ENCODE peak calls at places on chromosomes 6 and 20, in five cellular contexts. V, X, T, C and U are unnamed samples.

GRCh38 chr6:16576391-16577368 is 184.6 kb downstream of the ATXN1 start:
- DNase-seq in V (no peak), T (no peak), C (no peak), X (no peak), U (no peak)

GRCh38 chr6:30544666-30545272 is 11.5 kb downstream of the GNL1 start:
- DNase-seq in X (no peak), V (no peak), C (no peak), T (peak; percentile 63), U (peak; percentile 65)

GRCh38 chr6:49906511-49906910 is 40.2 kb upstream of the CRISP1 start:
- DNase-seq in T (no peak), C (no peak), X (peak; percentile 29), V (no peak), U (no peak)

GRCh38 chr6:156686429-156686939 is 90.7 kb upstream of the ARID1B start:
- DNase-seq in X (no peak), V (peak; percentile 56), C (no peak), T (peak; percentile 61), U (peak; percentile 79)

GRCh38 chr6:99933129-99933528 is 60.9 kb downstream of the MCHR2 start:
- DNase-seq in T (no peak), C (no peak), X (no peak), V (no peak), U (no peak)

GRCh38 chr6:168192195-168192900 is 113.3 kb upstream of the FRMD1 start:
- DNase-seq in T (no peak), V (no peak), X (no peak), C (no peak), U (no peak)

GRCh38 chr20:57894096-57894495 is 184.3 kb upstream of the PMEPA1 start:
- DNase-seq in T (no peak), C (no peak), V (no peak), X (no peak), U (no peak)

GRCh38 chr6:22789315-22789714 is 219.9 kb downstream of the HDGFL1 start:
- DNase-seq in T (no peak), C (no peak), X (no peak), V (peak; percentile 23), U (no peak)

GRCh38 chr6:74320076-74320475 is 624.1 kb downstream of the CD109 start:
- DNase-seq in V (no peak), X (no peak), C (no peak), T (no peak), U (no peak)

GRCh38 chr6:64838726-64839125 is 868.3 kb downstream of the EYS start:
- DNase-seq in T (no peak), V (no peak), C (no peak), X (no peak), U (no peak)

GRCh38 chr20:53982624-53983023 is 87.8 kb downstream of the BCAS1 start:
- DNase-seq in C (no peak), V (no peak), X (no peak), T (no peak), U (no peak)

GRCh38 chr6:45997875-45998506 is 17.7 kb downstream of the CLIC5 start:
- DNase-seq in V (no peak), X (no peak), C (no peak), T (no peak), U (no peak)

GRCh38 chr20:54263266-54263665 is 55.4 kb downstream of the PFDN4 start:
- DNase-seq in T (no peak), X (no peak), C (no peak), V (no peak), U (no peak)

DNA sequence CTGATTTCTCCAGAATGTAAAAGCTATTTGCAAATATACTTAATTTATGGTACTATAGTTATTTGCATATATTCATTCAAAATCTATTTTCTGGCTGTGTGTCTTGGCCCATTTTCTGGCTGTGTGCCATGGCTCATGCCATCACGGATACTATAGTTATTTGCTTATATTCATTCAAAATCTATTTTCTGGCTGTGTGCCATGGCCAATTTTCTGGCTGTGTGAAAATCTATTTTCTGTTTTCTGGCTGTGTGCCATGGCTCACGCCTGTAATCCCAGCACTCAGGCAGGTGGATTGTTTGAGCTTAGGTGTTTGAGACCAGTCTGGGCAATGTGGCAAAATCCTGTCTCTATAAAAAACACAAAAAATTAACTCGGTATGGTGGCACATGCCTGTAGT is 28.9 kb upstream of the RIPK1 start:
- DNase-seq in V (no peak), X (no peak), T (no peak), C (no peak), U (no peak)
- TF ChIP-seq POLR2A in V (no peak), X (no peak), T (no peak), C (no peak), U (no peak)

GRCh38 chr6:87407531-87407895 is 259 bp upstream of the CFAP206 start:
- DNase-seq in V (peak; percentile 17), C (no peak), X (peak; percentile 52), T (no peak), U (no peak)

GRCh38 chr6:87408721-87409155 is 966 bp downstream of the CFAP206 start:
- DNase-seq in T (no peak), X (no peak), C (no peak), V (no peak), U (no peak)

GRCh38 chr6:87407896-87408720 is at the start of gene CFAP206:
- DNase-seq in V (peak; percentile 62), X (peak; percentile 86), C (peak; percentile 94), T (peak; percentile 91), U (peak; percentile 92)
- TF ChIP-seq POLR2A in V (no peak), X (no peak), C (no peak), T (no peak), U (peak; percentile 3)

DNA sequence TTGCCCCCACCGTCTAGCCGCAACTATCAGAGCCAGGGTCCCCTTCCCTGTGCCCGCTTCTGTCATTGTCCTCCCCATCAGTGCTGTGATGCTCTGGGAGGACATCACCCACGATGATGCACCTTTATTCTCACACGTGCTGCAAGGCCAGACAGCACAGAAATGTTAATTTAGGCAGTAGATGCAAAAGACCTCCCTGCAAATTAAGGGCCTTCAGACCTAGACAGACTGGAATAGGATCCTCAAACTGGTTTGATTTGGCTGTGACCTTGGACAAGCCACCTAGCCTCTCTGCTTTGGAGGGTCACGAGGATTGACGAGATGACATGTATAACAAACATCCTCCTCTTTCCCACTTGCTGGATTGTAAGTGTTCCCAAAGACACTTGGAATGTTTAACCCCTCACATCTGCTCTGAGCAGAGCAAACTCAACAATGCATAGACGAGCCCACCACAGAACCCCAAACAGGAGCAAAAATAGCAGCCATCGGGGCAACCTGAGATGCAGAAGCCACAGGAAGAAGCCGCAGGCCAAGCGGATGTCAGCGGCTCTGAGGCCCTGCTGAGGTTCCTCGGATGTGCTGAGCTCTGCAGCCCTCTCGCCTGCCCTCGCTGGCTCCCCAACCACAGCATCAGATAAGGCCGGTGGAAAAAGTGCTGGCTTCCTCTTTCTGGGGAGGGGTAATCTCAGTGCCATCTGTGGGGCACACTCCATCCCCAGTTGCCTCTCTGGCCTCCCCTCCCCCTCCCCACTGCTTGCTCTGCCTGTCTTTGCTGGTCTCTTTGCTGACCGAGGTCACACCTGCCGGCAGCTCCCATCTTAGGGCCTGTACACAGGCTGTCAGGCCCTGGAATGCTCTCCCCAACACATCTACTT is 35.3 kb downstream of the TOX2 start:
- DNase-seq in V (peak; percentile 37), T (peak; percentile 34), C (peak; percentile 41), X (peak; percentile 38), U (peak; percentile 39)
- TF ChIP-seq POLR2A in V (no peak), T (no peak), C (no peak), X (no peak), U (no peak)

GRCh38 chr6:43724914-43725642 is 37.5 kb upstream of the MRPS18A start:
- DNase-seq in C (peak; percentile 94), T (peak; percentile 96), V (peak; percentile 87), X (peak; percentile 68), U (peak; percentile 99)

GRCh38 chr6:43724354-43724753 is 36.8 kb upstream of the MRPS18A start:
- DNase-seq in T (no peak), X (no peak), C (no peak), V (no peak), U (peak; percentile 69)

GRCh38 chr6:43722920-43723565 is 35.5 kb upstream of the MRPS18A start:
- DNase-seq in X (no peak), V (no peak), T (no peak), C (no peak), U (no peak)

GRCh38 chr6:43725643-43726580 is 38.3 kb upstream of the MRPS18A start:
- DNase-seq in X (no peak), T (no peak), V (no peak), C (no peak), U (peak; percentile 53)

GRCh38 chr6:43723737-43724295 is 36.2 kb upstream of the MRPS18A start:
- DNase-seq in C (no peak), T (peak; percentile 91), X (peak; percentile 66), V (peak; percentile 56), U (peak; percentile 93)
- TF ChIP-seq POLR2A in C (no peak), T (no peak), X (no peak), V (no peak), U (no peak)

GRCh38 chr6:129490551-129491245 is 219.3 kb downstream of the ARHGAP18 start:
- DNase-seq in T (peak; percentile 70), X (peak; percentile 43), V (peak; percentile 66), C (no peak), U (peak; percentile 75)
- TF ChIP-seq POLR2A in T (peak; percentile 35), X (peak; percentile 40), V (no peak), C (no peak), U (peak; percentile 51)

GRCh38 chr20:1908191-1908590 is 13.0 kb downstream of the SIRPA start:
- DNase-seq in T (no peak), C (no peak), V (no peak), X (no peak), U (no peak)
- TF ChIP-seq POLR2A in T (no peak), C (no peak), V (no peak), X (no peak), U (no peak)

GRCh38 chr6:52504778-52505127 is 72.1 kb downstream of the TRAM2 start:
- DNase-seq in V (no peak), T (peak; percentile 42), C (no peak), X (no peak), U (peak; percentile 75)

GRCh38 chr6:52505726-52506501 is 70.9 kb downstream of the TRAM2 start:
- DNase-seq in V (no peak), C (no peak), T (no peak), X (no peak), U (peak; percentile 45)

GRCh38 chr6:52503344-52503747 is 73.5 kb downstream of the TRAM2 start:
- DNase-seq in X (peak; percentile 59), C (no peak), V (no peak), T (peak; percentile 30), U (peak; percentile 36)

GRCh38 chr6:52502306-52503029 is 74.4 kb downstream of the TRAM2 start:
- DNase-seq in V (no peak), C (no peak), T (no peak), X (no peak), U (no peak)

DNA sequence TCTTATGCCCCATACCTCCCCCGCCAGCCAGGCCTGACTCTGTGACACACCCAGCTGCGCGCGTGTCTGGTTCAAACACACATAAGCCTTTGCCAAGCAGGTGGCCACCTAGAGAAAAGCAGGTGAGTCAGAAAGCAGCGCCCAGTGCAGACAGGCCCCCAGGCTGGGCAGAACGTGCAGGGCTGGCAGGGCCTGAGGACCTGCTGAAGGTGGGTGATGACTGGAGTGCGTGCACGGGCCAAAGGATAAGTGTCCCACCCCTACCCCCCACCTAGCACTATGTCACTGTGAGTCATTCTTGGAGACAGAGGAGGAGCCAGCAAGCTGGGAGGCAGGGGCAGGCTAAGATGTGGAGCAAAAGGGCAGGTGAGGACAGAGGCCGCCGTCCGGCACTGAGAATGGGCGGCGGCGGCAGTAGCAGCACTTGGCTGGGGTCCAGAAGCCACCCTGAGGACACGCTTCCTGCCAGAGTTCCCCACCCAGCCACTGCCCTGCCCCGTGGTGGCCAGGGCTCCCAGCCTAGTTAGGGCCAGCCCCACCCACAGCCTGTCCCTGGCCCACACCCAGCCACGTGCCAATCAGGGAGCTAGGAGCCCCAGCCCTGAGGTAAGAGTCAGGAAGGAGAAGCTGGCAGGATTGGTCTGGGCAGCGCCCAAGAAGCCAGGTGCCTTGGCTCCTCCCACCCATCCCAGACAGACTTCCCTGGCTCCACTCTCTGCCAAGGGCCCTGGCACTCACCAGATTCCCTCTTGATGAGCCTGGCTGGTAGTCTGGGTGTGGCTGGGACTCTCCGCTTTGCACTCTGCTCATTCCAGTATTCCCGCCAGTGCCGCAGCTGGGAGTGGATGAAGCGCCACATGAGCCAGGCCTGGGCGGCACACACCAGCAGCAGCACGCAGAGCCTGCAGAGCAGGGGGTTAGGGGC is 72.7 kb downstream of the TRAM2 start:
- DNase-seq in X (peak; percentile 94), C (peak; percentile 93), V (peak; percentile 95), T (peak; percentile 90), U (peak; percentile 95)
- TF ChIP-seq POLR2A in X (no peak), C (no peak), V (no peak), T (no peak), U (peak; percentile 57)